ENCODE peak calls at places on chromosomes 2 and 18, in four cellular contexts. One of them, this sample, is unnamed.

GRCh38 chr2:197707316-197708213 is 2.4 kb downstream of the MARS2 start:
- DNase-seq in A549: peak; percentile 57
- DNase-seq in NB4: peak; percentile 77
- DNase-seq in HepG2: peak; percentile 61
- DNase-seq in this sample: peak; percentile 60

GRCh38 chr2:62824378-62824777 is 118.9 kb downstream of the EHBP1 start:
- DNase-seq in HepG2: no peak
- DNase-seq in A549: no peak
- DNase-seq in NB4: no peak
- DNase-seq in this sample: no peak

GRCh38 chr2:10918661-10919414 is 7.1 kb downstream of the KCNF1 start:
- DNase-seq in A549: no peak
- DNase-seq in HepG2: no peak
- DNase-seq in NB4: no peak
- DNase-seq in this sample: no peak

GRCh38 chr2:1974391-1974790 is 230.1 kb upstream of the PXDN start:
- DNase-seq in HepG2: no peak
- DNase-seq in A549: peak; percentile 52
- DNase-seq in NB4: no peak
- DNase-seq in this sample: no peak

GRCh38 chr2:238094438-238095022 is 5.6 kb upstream of the ESPNL start:
- DNase-seq in HepG2: no peak
- DNase-seq in A549: no peak
- DNase-seq in NB4: no peak
- DNase-seq in this sample: no peak

GRCh38 chr18:36066001-36066400 is 1.4 kb downstream of the RPRD1A start:
- DNase-seq in NB4: no peak
- DNase-seq in A549: no peak
- DNase-seq in HepG2: no peak
- DNase-seq in this sample: peak; percentile 64

GRCh38 chr18:3186678-3187658 is 32.8 kb downstream of the MYOM1 start:
- DNase-seq in NB4: no peak
- DNase-seq in A549: peak; percentile 22
- DNase-seq in HepG2: peak; percentile 59
- DNase-seq in this sample: no peak

GRCh38 chr2:234989183-234989701 is 37.4 kb downstream of the SH3BP4 start:
- DNase-seq in NB4: no peak
- DNase-seq in HepG2: no peak
- DNase-seq in A549: no peak
- DNase-seq in this sample: peak; percentile 86

GRCh38 chr2:96463119-96463518 is 42.0 kb downstream of the NEURL3 start:
- DNase-seq in NB4: no peak
- DNase-seq in A549: no peak
- DNase-seq in HepG2: no peak
- DNase-seq in this sample: no peak

GRCh38 chr18:4060427-4061281 is 394.5 kb downstream of the DLGAP1 start:
- DNase-seq in HepG2: no peak
- DNase-seq in A549: no peak
- DNase-seq in NB4: peak; percentile 61
- DNase-seq in this sample: no peak

GRCh38 chr2:187429989-187430388 is 18.1 kb downstream of the CALCRL start:
- DNase-seq in A549: no peak
- DNase-seq in NB4: no peak
- DNase-seq in HepG2: no peak
- DNase-seq in this sample: peak; percentile 95

GRCh38 chr2:186977433-186978045 is 128.6 kb upstream of the ZSWIM2 start:
- DNase-seq in NB4: no peak
- DNase-seq in HepG2: no peak
- DNase-seq in A549: no peak
- DNase-seq in this sample: no peak

GRCh38 chr2:12816379-12817306 is 99.9 kb downstream of the TRIB2 start:
- DNase-seq in HepG2: no peak
- DNase-seq in A549: no peak
- DNase-seq in NB4: no peak
- DNase-seq in this sample: no peak
- TF ChIP-seq MYC in HepG2: no peak
- TF ChIP-seq MYC in A549: no peak
- TF ChIP-seq MYC in NB4: no peak
- TF ChIP-seq MYC in this sample: no peak

DNA sequence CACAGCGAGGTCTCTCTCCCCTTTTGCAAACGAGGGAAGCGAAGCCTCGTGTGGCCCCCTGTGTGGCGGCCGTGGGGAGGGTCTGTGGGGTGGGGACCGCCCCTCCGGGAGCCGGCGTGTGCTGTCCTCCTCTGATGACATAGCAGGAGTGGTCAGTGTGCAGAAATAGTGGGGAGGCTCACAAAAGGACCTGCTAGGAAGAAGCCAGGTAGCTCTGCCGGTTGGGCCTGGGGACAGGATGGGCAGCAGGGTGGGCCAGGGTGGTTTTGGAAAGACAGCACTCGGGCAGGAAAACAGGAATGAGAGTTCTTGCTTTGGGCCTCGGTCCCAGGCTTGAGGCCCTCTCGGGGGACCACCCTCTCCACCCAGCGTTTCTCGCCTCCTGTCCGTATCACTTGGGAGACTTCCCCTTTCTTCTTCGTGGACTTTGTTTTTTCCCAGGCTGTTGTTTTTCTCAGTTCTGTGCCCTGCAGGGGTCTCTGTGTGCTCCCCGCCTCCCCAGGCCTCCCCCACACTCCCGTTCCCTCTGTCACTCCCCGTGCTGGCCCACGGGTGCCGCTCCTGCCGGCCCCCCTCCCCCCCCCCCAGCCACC is 75.2 kb downstream of the KCNG2 start:
- DNase-seq in A549: no peak
- DNase-seq in HepG2: no peak
- DNase-seq in NB4: peak; percentile 28
- DNase-seq in this sample: no peak
- TF ChIP-seq MYC in A549: no peak
- TF ChIP-seq MYC in HepG2: no peak
- TF ChIP-seq MYC in NB4: no peak
- TF ChIP-seq MYC in this sample: no peak

GRCh38 chr2:240789501-240790369 is 30.3 kb downstream of the KIF1A start:
- DNase-seq in HepG2: no peak
- DNase-seq in A549: no peak
- DNase-seq in NB4: no peak
- DNase-seq in this sample: no peak

GRCh38 chr2:240789051-240789453 is 31.0 kb downstream of the KIF1A start:
- DNase-seq in NB4: no peak
- DNase-seq in A549: no peak
- DNase-seq in HepG2: no peak
- DNase-seq in this sample: no peak

GRCh38 chr2:240791211-240791800 is 28.7 kb downstream of the KIF1A start:
- DNase-seq in A549: no peak
- DNase-seq in NB4: no peak
- DNase-seq in HepG2: no peak
- DNase-seq in this sample: no peak

GRCh38 chr2:240791821-240792657 is 28.0 kb downstream of the KIF1A start:
- DNase-seq in A549: no peak
- DNase-seq in NB4: no peak
- DNase-seq in HepG2: no peak
- DNase-seq in this sample: no peak

GRCh38 chr2:240790370-240791210 is 29.4 kb downstream of the KIF1A start:
- DNase-seq in NB4: no peak
- DNase-seq in A549: no peak
- DNase-seq in HepG2: no peak
- DNase-seq in this sample: no peak
- TF ChIP-seq MYC in NB4: no peak
- TF ChIP-seq MYC in A549: no peak
- TF ChIP-seq MYC in HepG2: no peak
- TF ChIP-seq MYC in this sample: no peak

GRCh38 chr2:54936766-54937165 is 113.5 kb downstream of the RTN4 start:
- DNase-seq in NB4: no peak
- DNase-seq in A549: no peak
- DNase-seq in HepG2: no peak
- DNase-seq in this sample: no peak
- TF ChIP-seq MYC in NB4: no peak
- TF ChIP-seq MYC in A549: no peak
- TF ChIP-seq MYC in HepG2: no peak
- TF ChIP-seq MYC in this sample: no peak

DNA sequence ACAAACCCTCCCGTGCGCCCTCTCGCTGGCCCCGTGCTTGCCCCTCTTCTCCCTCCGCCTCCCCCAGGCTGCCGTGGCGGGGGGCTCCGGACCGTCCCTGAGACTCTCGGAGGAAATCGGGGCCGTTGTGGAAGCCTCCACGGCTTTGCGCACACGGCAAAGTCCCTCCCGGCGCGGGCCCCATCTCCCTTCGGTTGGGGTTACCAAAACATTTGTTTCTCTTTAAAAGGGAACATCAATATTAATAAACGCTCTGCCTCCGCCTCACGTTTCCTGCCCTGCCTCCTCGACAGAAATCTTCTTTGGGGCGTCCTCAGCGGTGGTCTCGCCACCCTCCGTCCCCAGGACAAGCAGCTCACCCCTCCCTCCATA is 3.8 kb downstream of the PAX3 start:
- DNase-seq in A549: no peak
- DNase-seq in NB4: no peak
- DNase-seq in HepG2: no peak
- DNase-seq in this sample: no peak
- TF ChIP-seq MYC in A549: no peak
- TF ChIP-seq MYC in NB4: no peak
- TF ChIP-seq MYC in HepG2: no peak
- TF ChIP-seq MYC in this sample: no peak

DNA sequence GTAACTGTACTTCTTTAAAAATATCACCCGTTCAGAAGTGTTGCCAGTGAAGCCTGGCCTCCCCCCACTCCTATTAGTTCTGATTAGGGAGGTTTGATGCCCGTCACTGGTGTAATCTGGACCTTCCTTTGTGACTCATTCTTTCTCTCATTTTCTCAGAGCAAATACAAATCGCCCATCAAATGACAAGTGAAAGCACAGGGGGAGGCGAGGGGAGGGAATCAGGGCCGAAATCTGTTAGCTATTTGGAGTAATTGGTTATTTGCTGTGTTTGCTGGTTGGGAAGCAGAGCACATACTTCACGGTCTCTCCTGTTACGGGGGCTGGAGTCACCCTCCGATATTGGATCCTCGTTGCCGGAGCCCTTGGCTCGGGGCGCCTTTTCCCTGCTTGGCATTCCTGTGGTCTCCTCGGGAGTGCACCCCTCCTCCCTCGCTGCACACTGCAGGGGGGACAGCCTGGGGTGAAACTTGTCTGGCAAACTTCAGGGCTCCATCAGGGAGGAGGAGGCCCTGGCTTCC is 178.1 kb downstream of the DYSF start:
- DNase-seq in A549: no peak
- DNase-seq in NB4: no peak
- DNase-seq in HepG2: no peak
- DNase-seq in this sample: no peak
- TF ChIP-seq MYC in A549: no peak
- TF ChIP-seq MYC in NB4: no peak
- TF ChIP-seq MYC in HepG2: no peak
- TF ChIP-seq MYC in this sample: no peak

GRCh38 chr2:181944164-181944913 is 41.3 kb upstream of the PPP1R1C start:
- DNase-seq in HepG2: peak; percentile 81
- DNase-seq in A549: no peak
- DNase-seq in NB4: no peak
- DNase-seq in this sample: no peak

GRCh38 chr2:181947273-181947672 is 38.4 kb upstream of the PPP1R1C start:
- DNase-seq in HepG2: no peak
- DNase-seq in NB4: no peak
- DNase-seq in A549: no peak
- DNase-seq in this sample: no peak

GRCh38 chr2:181944914-181945291 is 40.8 kb upstream of the PPP1R1C start:
- DNase-seq in A549: no peak
- DNase-seq in NB4: no peak
- DNase-seq in HepG2: no peak
- DNase-seq in this sample: no peak

GRCh38 chr2:181948227-181948626 is 37.4 kb upstream of the PPP1R1C start:
- DNase-seq in HepG2: no peak
- DNase-seq in NB4: no peak
- DNase-seq in A549: no peak
- DNase-seq in this sample: no peak

GRCh38 chr2:181946444-181947127 is 39.1 kb upstream of the PPP1R1C start:
- DNase-seq in NB4: no peak
- DNase-seq in HepG2: no peak
- DNase-seq in A549: no peak
- DNase-seq in this sample: no peak
- TF ChIP-seq MYC in NB4: no peak
- TF ChIP-seq MYC in HepG2: no peak
- TF ChIP-seq MYC in A549: no peak
- TF ChIP-seq MYC in this sample: no peak

DNA sequence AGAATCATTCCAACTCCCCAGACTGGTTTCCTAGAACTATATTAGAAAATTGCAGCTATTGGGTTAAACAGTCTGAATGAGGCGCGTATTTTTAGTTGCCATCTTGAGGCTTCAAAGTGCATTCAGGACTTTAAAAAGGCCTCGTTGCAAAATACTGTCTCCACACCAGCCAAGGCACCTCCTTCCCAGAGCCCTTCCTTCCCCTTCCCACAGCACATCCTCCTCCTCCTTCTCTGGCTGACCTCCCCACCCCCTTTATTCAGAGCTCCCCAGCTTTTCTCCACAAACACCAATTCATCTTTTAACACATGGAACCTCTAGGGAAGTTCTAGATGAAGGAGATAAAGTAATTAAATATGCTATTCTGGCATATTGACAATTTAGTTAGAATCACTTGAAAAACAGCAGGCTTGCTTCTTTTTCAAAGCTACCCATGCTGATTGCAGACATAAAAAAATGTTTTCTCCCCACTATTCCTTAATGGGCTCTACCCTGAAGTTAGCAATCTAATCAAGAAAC is 90.3 kb downstream of the RTP5 start:
- DNase-seq in HepG2: no peak
- DNase-seq in A549: no peak
- DNase-seq in NB4: peak; percentile 62
- DNase-seq in this sample: no peak
- TF ChIP-seq MYC in HepG2: no peak
- TF ChIP-seq MYC in A549: no peak
- TF ChIP-seq MYC in NB4: no peak
- TF ChIP-seq MYC in this sample: no peak